ENCODE peak calls at places on chromosomes 16 and 17, in ten cellular contexts. I, M, Q, Z, S, B, C, V, Y and L are unnamed samples.

GRCh38 chr17:82396601-82397435 is 21.3 kb upstream of the HEXD start:
- DNase-seq in I (peak; percentile 77), M (no peak), Q (peak; percentile 61), Z (no peak), S (no peak), B (no peak), C (peak; percentile 28), V (no peak), Y (no peak), L (no peak)

GRCh38 chr16:19436540-19436939 is 18.9 kb downstream of the TMC5 start:
- DNase-seq in I (no peak), M (no peak), Q (no peak), Z (no peak), S (no peak), B (no peak), C (no peak), V (no peak), Y (no peak), L (no peak)

GRCh38 chr17:74744714-74745547 is 3.5 kb upstream of the NHERF1 start:
- DNase-seq in I (peak; percentile 71), M (peak; percentile 79), Q (peak; percentile 99), Z (peak; percentile 74), S (peak; percentile 89), B (peak; percentile 82), C (peak; percentile 74), V (peak; percentile 51), Y (peak; percentile 64), L (peak; percentile 93)

GRCh38 chr16:25063102-25063501 is 47.9 kb upstream of the ARHGAP17 start:
- DNase-seq in I (no peak), M (no peak), Q (no peak), Z (no peak), S (no peak), B (no peak), C (no peak), V (no peak), Y (no peak), L (no peak)

GRCh38 chr17:52071712-52072111 is 86.8 kb downstream of the CA10 start:
- DNase-seq in I (no peak), M (peak; percentile 95), Q (no peak), Z (no peak), S (no peak), B (no peak), C (no peak), V (no peak), Y (no peak), L (no peak)

GRCh38 chr16:9183682-9184353 is 92.4 kb downstream of the HAPSTR1 start:
- DNase-seq in I (no peak), M (no peak), Q (no peak), Z (no peak), S (no peak), B (no peak), C (no peak), V (no peak), Y (no peak), L (no peak)

GRCh38 chr17:57516290-57517215 is 228.5 kb downstream of the CCDC182 start:
- DNase-seq in I (no peak), M (no peak), Q (no peak), Z (no peak), S (no peak), B (no peak), C (peak; percentile 52), V (no peak), Y (no peak), L (no peak)

GRCh38 chr17:75603123-75603522 is 15.5 kb downstream of the MYO15B start:
- DNase-seq in I (no peak), M (no peak), Q (no peak), Z (no peak), S (no peak), B (no peak), C (no peak), V (no peak), Y (no peak), L (no peak)

GRCh38 chr16:66619534-66620418 is 15.3 kb downstream of the CMTM3 start:
- DNase-seq in I (peak; percentile 67), M (no peak), Q (no peak), Z (no peak), S (no peak), B (no peak), C (peak; percentile 36), V (no peak), Y (no peak), L (no peak)

GRCh38 chr17:60941028-60941427 is 263.4 kb downstream of the BCAS3 start:
- DNase-seq in I (peak; percentile 87), M (no peak), Q (no peak), Z (no peak), S (no peak), B (peak; percentile 88), C (peak; percentile 69), V (peak; percentile 28), Y (no peak), L (no peak)